ENCODE peak calls at places on chromosome 5, in five cellular contexts. Z is colonic mucosa, O is mammary epithelial cell, F is heart right ventricle, R is A549. G is an unnamed sample.

GRCh38 chr5:54462281-54462680 is 6.8 kb downstream of the HSPB3 start:
- DNase-seq in Z (no peak), O (no peak), F (no peak), R (no peak), G (no peak)

GRCh38 chr5:73125289-73125688 is 4.9 kb downstream of the TMEM171 start:
- DNase-seq in Z (peak), O (no peak), F (no peak), R (no peak), G (no peak)

GRCh38 chr5:61313960-61314681 is 17.9 kb upstream of the ZSWIM6 start:
- DNase-seq in Z (no peak), O (peak), F (no peak), R (no peak), G (no peak)

GRCh38 chr5:68886814-68887213 is 207.0 kb upstream of the SLC30A5 start:
- DNase-seq in Z (no peak), O (no peak), F (no peak), R (no peak), G (no peak)

GRCh38 chr5:135217669-135218485 is 181.2 kb downstream of the MACROH2A1 start:
- DNase-seq in Z (peak), O (no peak), F (no peak), R (peak), G (peak)

GRCh38 chr5:96679293-96679692 is 17.1 kb downstream of the CAST start:
- DNase-seq in Z (no peak), O (no peak), F (no peak), R (no peak), G (no peak)

GRCh38 chr5:159412284-159413046 is 82.2 kb upstream of the IL12B start:
- DNase-seq in Z (peak), O (peak), F (no peak), R (no peak), G (no peak)

GRCh38 chr5:143977891-143978448 is 166.0 kb downstream of the HMHB1 start:
- DNase-seq in Z (no peak), O (peak), F (no peak), R (no peak), G (no peak)

GRCh38 chr5:142422426-142422825 is 97.6 kb upstream of the SPRY4 start:
- DNase-seq in Z (no peak), O (peak), F (no peak), R (no peak), G (no peak)

GRCh38 chr5:32455311-32455710 is 10.8 kb upstream of the ZFR start:
- DNase-seq in Z (no peak), O (no peak), F (no peak), R (no peak), G (no peak)

GRCh38 chr5:131825404-131826013 is 28.7 kb upstream of the FNIP1 start:
- DNase-seq in Z (no peak), O (no peak), F (no peak), R (no peak), G (no peak)

GRCh38 chr5:149719666-149720065 is 10.4 kb upstream of the PPARGC1B start:
- DNase-seq in Z (peak), O (peak), F (no peak), R (no peak), G (no peak)

GRCh38 chr5:172920447-172920849 is 38.8 kb upstream of the RPL26L1 start:
- DNase-seq in Z (no peak), O (peak), F (no peak), R (peak), G (no peak)

GRCh38 chr5:52024363-52024762 is 641.1 kb downstream of the ISL1 start:
- DNase-seq in Z (no peak), O (no peak), F (no peak), R (no peak), G (no peak)

GRCh38 chr5:53048248-53048647 is 59.1 kb downstream of the ITGA2 start:
- DNase-seq in Z (no peak), O (no peak), F (no peak), R (no peak), G (no peak)

GRCh38 chr5:57891443-57891842 is 408.8 kb upstream of the ACTBL2 start:
- DNase-seq in Z (no peak), O (no peak), F (no peak), R (no peak), G (no peak)

GRCh38 chr5:3661755-3662296 is 66.2 kb downstream of the IRX1 start:
- DNase-seq in Z (no peak), O (no peak), F (no peak), R (no peak), G (no peak)

GRCh38 chr5:112226215-112226614 is 192.9 kb downstream of the EPB41L4A start:
- DNase-seq in Z (no peak), O (no peak), F (no peak), R (no peak), G (no peak)

GRCh38 chr5:122937914-122938313 is 92.5 kb downstream of the SNX24 start:
- DNase-seq in Z (no peak), O (no peak), F (peak), R (no peak), G (no peak)

GRCh38 chr5:54249210-54250028 is 61.0 kb downstream of the ARL15 start:
- DNase-seq in Z (peak), O (no peak), F (peak), R (no peak), G (no peak)

GRCh38 chr5:167837127-167837526 is 454.3 kb upstream of the WWC1 start:
- DNase-seq in Z (no peak), O (no peak), F (no peak), R (no peak), G (no peak)

GRCh38 chr5:142829821-142830220 is 59.6 kb downstream of the ARHGAP26 start:
- DNase-seq in Z (no peak), O (peak), F (no peak), R (no peak), G (no peak)

GRCh38 chr5:146426853-146427618 is 20.1 kb upstream of the TCERG1 start:
- DNase-seq in Z (no peak), O (peak), F (no peak), R (peak), G (no peak)

GRCh38 chr5:172541119-172541763 is 86.9 kb upstream of the SH3PXD2B start:
- DNase-seq in Z (peak), O (no peak), F (peak), R (no peak), G (no peak)

GRCh38 chr5:1278656-1279442 is 16.0 kb downstream of the TERT start:
- DNase-seq in Z (no peak), O (no peak), F (no peak), R (no peak), G (peak)

GRCh38 chr5:1277331-1277730 is 17.5 kb downstream of the TERT start:
- DNase-seq in Z (no peak), O (no peak), F (no peak), R (no peak), G (no peak)

GRCh38 chr5:1278216-1278615 is 16.7 kb downstream of the TERT start:
- DNase-seq in Z (no peak), O (no peak), F (no peak), R (no peak), G (no peak)

GRCh38 chr5:1276930-1277329 is 17.9 kb downstream of the TERT start:
- DNase-seq in Z (no peak), O (no peak), F (no peak), R (no peak), G (peak)

DNA sequence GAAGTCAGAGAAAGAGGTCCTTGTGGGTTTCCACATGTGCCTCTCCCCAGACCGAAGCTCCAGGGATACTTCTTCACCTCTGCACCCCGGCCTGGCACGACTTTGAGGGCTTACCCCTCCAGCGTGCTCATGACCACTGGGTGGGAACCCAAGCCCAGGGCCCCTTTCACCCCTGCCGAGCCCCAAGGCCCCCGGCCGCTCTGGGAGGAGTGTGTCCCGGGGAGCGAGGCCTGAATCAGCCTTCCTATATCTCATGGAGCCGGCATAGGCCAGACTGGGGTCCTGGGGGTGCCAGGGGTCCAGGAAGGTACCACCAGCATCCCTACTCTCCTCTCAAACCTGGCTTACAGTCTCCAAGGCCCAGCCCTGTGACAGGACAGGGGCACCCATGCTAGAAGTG is 17.1 kb downstream of the TERT start:
- DNase-seq in Z (no peak), O (no peak), F (no peak), R (no peak), G (peak)
- H3K27ac ChIP-seq in Z (no peak), O (no peak), F (no peak), R (no peak), G (no peak)

DNA sequence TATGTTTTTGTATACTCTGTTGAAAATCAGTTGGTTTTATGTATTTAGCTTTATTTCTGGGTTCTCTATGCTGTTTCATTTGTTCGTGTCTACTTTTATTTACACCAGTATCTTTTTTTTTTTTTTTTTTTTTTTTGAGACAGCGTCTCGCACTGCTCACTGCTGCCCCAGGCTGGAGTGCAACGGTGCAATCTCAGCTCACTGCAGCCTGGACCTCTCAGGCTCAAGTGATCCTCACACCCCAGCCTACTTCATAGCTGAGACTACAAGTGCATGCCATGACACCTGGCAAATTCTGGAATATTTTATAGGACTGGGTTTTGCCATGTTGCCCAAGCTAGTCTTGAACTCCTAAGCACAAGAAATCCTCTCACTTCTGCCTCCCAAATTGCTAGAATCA is 869.4 kb upstream of the CDH6 start:
- DNase-seq in Z (no peak), O (no peak), F (no peak), R (no peak), G (no peak)
- TF ChIP-seq CTCF in Z (no peak), O (no peak), F (no peak), R (no peak), G (no peak)

GRCh38 chr5:77563475-77563874 is 71.4 kb upstream of the WDR41 start:
- DNase-seq in Z (no peak), O (no peak), F (no peak), R (no peak), G (no peak)

GRCh38 chr5:77568555-77568954 is 70.0 kb downstream of the OTP start:
- DNase-seq in Z (no peak), O (no peak), F (no peak), R (no peak), G (no peak)

GRCh38 chr5:77568082-77568481 is 70.4 kb downstream of the OTP start:
- DNase-seq in Z (no peak), O (no peak), F (no peak), R (no peak), G (no peak)

GRCh38 chr5:77569409-77569808 is 69.1 kb downstream of the OTP start:
- DNase-seq in Z (no peak), O (no peak), F (no peak), R (no peak), G (no peak)
- H3K4me3 ChIP-seq in Z (no peak), O (no peak), F (no peak), R (no peak), G (no peak)

GRCh38 chr5:65926276-65926761 is at the start of gene ERBIN:
- DNase-seq in Z (peak), O (peak), F (peak), R (peak), G (peak)

GRCh38 chr5:65928860-65929259 is 2.5 kb downstream of the ERBIN start:
- DNase-seq in Z (no peak), O (no peak), F (no peak), R (no peak), G (no peak)

GRCh38 chr5:65926893-65927292 is 518 bp downstream of the ERBIN start:
- DNase-seq in Z (peak), O (no peak), F (no peak), R (no peak), G (no peak)

GRCh38 chr5:65927497-65928340 is 1.3 kb downstream of the ERBIN start:
- DNase-seq in Z (peak), O (peak), F (peak), R (peak), G (no peak)

DNA sequence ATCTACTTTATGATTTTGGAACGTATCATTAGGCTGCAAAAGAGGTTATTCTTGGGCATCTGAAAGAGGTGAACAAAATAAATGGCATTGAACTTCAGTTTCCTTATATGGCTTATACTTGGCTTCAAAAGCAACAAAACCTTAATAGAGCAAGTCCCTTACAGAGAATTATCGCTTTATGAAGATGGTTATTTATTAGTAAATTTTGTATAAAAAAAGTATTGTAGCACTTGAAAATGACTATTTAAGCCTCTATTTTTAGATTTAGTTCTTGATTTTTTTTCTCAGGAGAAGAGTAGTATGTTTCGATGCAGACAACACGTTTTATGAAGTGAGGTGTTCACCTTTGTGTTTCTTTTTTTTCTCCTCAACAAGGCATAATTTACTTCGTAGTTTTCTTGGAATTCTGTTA is 2.0 kb downstream of the ERBIN start:
- DNase-seq in Z (no peak), O (peak), F (no peak), R (no peak), G (no peak)
- H3K27ac ChIP-seq in Z (no peak), O (peak), F (peak), R (peak), G (no peak)

GRCh38 chr5:23419115-23419514 is 88.3 kb upstream of the PRDM9 start:
- DNase-seq in Z (no peak), O (peak), F (no peak), R (peak), G (no peak)
- TF ChIP-seq CTCF in Z (no peak), O (no peak), F (no peak), R (no peak), G (no peak)

DNA sequence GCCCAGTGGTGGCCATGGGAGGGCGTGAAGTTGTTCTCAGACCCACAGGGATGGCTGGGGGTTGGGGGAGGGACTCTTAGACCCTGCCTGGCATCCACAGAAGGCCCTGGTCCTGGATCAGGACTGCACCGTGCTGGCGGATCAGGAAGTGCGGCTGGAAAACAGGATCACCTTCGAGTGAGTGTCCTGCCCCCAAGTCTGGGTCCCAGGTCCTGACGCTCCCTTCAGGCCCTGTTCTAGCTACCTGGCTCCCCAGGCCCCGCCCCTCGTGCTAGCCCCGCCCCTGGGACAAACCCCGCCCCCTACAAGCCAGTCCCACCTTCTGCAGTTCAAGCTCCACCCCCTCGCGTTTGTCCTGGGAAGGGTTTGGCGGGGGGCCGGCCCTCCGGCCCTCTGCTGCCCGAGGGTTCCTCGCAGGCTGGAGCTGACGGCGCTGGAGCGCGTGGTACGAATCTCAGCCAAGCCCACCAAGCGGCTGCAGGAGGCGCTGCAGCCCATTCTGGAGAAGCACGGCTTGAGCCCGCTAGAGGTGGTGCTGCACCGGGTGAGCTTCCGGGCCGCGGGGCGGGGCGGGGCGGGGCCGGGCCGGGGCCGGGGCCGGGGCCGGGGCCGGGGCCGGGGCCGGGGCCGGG is 12.9 kb downstream of the RGS14 start:
- DNase-seq in Z (peak), O (peak), F (peak), R (peak), G (peak)
- H3K4me3 ChIP-seq in Z (peak), O (peak), F (no peak), R (peak), G (no peak)

DNA sequence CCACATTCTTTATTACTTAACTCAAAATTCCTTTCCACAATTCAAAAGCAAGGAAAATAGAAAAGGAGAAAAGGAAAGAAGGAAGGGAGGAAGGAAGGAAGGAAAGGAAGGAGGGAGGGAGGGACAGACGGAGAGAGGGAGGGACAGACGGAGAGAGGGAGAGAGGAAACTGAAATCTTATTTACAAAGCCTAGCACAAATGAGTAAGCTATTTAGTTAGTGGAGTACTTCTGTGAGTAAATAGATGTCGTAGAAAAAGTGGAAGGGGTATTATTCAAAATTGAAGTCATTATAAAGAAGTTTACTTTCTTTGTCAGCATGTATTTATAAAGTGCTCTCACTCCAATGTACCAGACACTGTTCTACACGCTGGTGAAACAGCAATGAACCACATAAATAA is 177.9 kb downstream of the CETN3 start:
- DNase-seq in Z (no peak), O (no peak), F (no peak), R (no peak), G (no peak)
- H3K27ac ChIP-seq in Z (no peak), O (no peak), F (peak), R (no peak), G (no peak)

GRCh38 chr5:1011226-1011631 is 2.6 kb downstream of the NKD2 start:
- DNase-seq in Z (peak), O (no peak), F (no peak), R (peak), G (peak)
- TF ChIP-seq CTCF in Z (peak), O (peak), F (no peak), R (peak), G (peak)

GRCh38 chr5:106825379-106825778 is 845.4 kb downstream of the EFNA5 start:
- DNase-seq in Z (no peak), O (no peak), F (no peak), R (no peak), G (no peak)
- H3K4me3 ChIP-seq in Z (no peak), O (no peak), F (no peak), R (no peak), G (no peak)

DNA sequence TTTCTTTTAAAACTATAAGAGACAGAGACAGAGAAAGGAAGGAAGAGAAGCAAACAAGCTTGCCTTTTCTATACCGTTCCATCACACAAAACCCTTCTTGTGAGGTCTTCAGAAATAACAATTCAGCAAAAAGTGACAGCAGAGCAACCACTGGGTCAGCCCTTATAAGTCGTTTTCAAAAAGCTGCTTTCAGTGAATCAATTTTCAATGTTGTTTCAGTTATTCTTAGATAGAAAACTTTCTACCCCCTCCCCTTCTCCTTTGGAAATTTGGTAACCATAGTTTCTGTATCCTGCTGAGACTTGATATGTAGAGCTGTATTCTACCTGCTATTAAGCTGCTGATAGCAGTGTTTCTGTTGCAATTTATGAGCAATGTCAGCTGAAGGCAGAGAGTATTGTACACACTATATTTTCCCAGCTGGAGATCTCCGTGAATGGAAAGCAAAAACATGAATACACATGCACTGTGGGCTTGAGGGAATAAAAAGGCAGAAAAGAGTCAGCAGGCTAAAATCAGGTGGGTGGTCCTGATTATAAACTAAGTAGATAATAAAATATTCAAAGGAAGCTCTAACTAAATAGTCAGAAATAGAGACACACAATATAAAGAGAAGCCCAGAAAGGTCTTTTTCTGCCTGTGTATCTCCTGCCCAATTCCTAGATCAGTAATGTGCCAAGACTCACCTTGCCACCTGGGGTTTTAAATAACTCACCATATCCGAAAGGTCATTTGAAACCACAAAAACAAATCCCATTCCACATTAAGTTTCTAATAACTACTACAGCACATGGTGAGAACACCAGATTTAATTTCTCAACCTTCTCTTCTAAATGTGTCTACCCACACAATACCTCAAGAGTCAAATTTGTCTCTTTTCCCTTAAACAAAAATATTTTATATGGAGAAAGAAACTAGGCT is 75.5 kb downstream of the ZNF608 start:
- DNase-seq in Z (no peak), O (peak), F (no peak), R (no peak), G (no peak)
- H3K27ac ChIP-seq in Z (no peak), O (peak), F (peak), R (no peak), G (no peak)

G was measured in kidney.